ENCODE peak calls at places on chromosomes 2 and 18, in five cellular contexts. O is IMR-90, I is breast epithelium, Y is HCT116, H is GM12878. F is an unnamed sample.

GRCh38 chr2:24304098-24304497 is 56.2 kb downstream of the ITSN2 start:
- DNase-seq in O (peak; percentile 97), I (peak; percentile 60), Y (no peak), H (no peak), F (peak; percentile 88)

GRCh38 chr2:223601932-223602676 is at the start of gene SCG2:
- DNase-seq in O (peak; percentile 96), I (peak; percentile 61), Y (peak; percentile 59), H (no peak), F (peak; percentile 90)

GRCh38 chr2:109435866-109436634 is 177.7 kb downstream of the SEPTIN10 start:
- DNase-seq in O (peak; percentile 43), I (peak; percentile 40), Y (no peak), H (no peak), F (peak; percentile 40)

GRCh38 chr2:240519396-240520142 is 38.2 kb downstream of the ANKMY1 start:
- DNase-seq in O (peak; percentile 40), I (peak; percentile 20), Y (no peak), H (no peak), F (peak; percentile 77)

GRCh38 chr2:127081826-127082633 is 24.9 kb downstream of the BIN1 start:
- DNase-seq in O (peak; percentile 11), I (no peak), Y (no peak), H (no peak), F (no peak)

GRCh38 chr2:241815477-241816430 is 6.8 kb downstream of the NEU4 start:
- DNase-seq in O (no peak), I (peak; percentile 49), Y (no peak), H (no peak), F (no peak)

GRCh38 chr2:135960598-135961551 is 24.6 kb downstream of the DARS1 start:
- DNase-seq in O (peak; percentile 80), I (no peak), Y (no peak), H (no peak), F (no peak)

GRCh38 chr2:142907653-142908052 is 30.2 kb downstream of the KYNU start:
- DNase-seq in O (no peak), I (no peak), Y (no peak), H (no peak), F (no peak)

GRCh38 chr2:102708847-102709559 is 52.8 kb upstream of the TMEM182 start:
- DNase-seq in O (peak; percentile 65), I (no peak), Y (peak; percentile 67), H (no peak), F (no peak)

GRCh38 chr2:132953771-132954170 is 283.8 kb upstream of the LYPD1 start:
- DNase-seq in O (no peak), I (no peak), Y (no peak), H (peak; percentile 33), F (no peak)

GRCh38 chr2:133859578-133859977 is 291.3 kb upstream of the NCKAP5 start:
- DNase-seq in O (no peak), I (no peak), Y (no peak), H (no peak), F (no peak)

GRCh38 chr2:5683471-5683870 is 8.7 kb upstream of the SOX11 start:
- DNase-seq in O (no peak), I (no peak), Y (no peak), H (no peak), F (no peak)

GRCh38 chr2:98008415-98008814 is 12.7 kb upstream of the TMEM131 start:
- DNase-seq in O (no peak), I (no peak), Y (no peak), H (no peak), F (no peak)

GRCh38 chr18:22032392-22032961 is 136.9 kb upstream of the GATA6 start:
- DNase-seq in O (peak; percentile 92), I (no peak), Y (peak; percentile 88), H (peak; percentile 4), F (no peak)

GRCh38 chr2:106197878-106198277 is 3.8 kb upstream of the UXS1 start:
- DNase-seq in O (peak; percentile 92), I (no peak), Y (no peak), H (no peak), F (no peak)

GRCh38 chr2:127084611-127085031 is 22.3 kb downstream of the BIN1 start:
- DNase-seq in O (no peak), I (no peak), Y (no peak), H (no peak), F (no peak)

GRCh38 chr2:182252534-182252933 is 174.3 kb downstream of the PDE1A start:
- DNase-seq in O (no peak), I (no peak), Y (no peak), H (no peak), F (no peak)

GRCh38 chr18:24567199-24567598 is 106.8 kb downstream of the HRH4 start:
- DNase-seq in O (peak; percentile 59), I (no peak), Y (no peak), H (no peak), F (no peak)

GRCh38 chr2:100603945-100604633 is 41.3 kb downstream of the PDCL3 start:
- DNase-seq in O (no peak), I (no peak), Y (no peak), H (no peak), F (no peak)

GRCh38 chr2:105561401-105561800 is 162.6 kb upstream of the FHL2 start:
- DNase-seq in O (no peak), I (no peak), Y (no peak), H (no peak), F (peak; percentile 54)

DNA sequence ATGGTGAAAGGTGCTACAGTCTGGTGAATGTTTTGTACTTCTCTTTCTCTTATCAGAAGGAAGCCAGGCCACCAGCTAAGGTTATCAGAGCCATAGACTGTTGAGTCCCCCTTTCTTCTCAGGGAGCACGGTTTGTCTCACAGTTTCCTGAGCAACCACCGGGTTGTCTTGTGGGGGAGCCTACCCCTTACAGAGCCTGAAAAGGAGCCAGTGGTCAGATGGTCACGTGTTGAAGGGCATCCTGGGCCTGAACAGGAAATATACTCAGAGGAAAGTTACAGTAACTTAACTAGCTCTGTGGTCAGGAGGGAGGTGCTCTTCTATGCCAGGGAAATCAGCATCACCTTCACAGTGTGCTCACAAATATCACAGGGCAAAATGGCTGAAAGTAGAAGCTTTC is 11.6 kb downstream of the CD28 start:
- DNase-seq in O (peak; percentile 2), I (no peak), Y (no peak), H (peak; percentile 36), F (no peak)
- TF ChIP-seq POLR2A in O (no peak), I (no peak), Y (no peak), H (no peak), F (no peak)

GRCh38 chr2:190849774-190850173 is 30.8 kb upstream of the GLS start:
- DNase-seq in O (peak; percentile 88), I (no peak), Y (no peak), H (no peak), F (no peak)

GRCh38 chr2:190846746-190847145 is 33.9 kb upstream of the GLS start:
- DNase-seq in O (no peak), I (no peak), Y (no peak), H (no peak), F (no peak)

GRCh38 chr2:190843874-190844699 is 36.5 kb upstream of the GLS start:
- DNase-seq in O (peak; percentile 69), I (no peak), Y (peak; percentile 85), H (peak; percentile 16), F (no peak)

GRCh38 chr2:190844700-190845410 is 35.8 kb upstream of the GLS start:
- DNase-seq in O (no peak), I (no peak), Y (no peak), H (no peak), F (no peak)

GRCh38 chr2:190847504-190848201 is 33.0 kb upstream of the GLS start:
- DNase-seq in O (peak; percentile 85), I (no peak), Y (no peak), H (no peak), F (no peak)
- H3K4me3 ChIP-seq in O (no peak overlapping the region), I (no peak overlapping the region), Y (no peak overlapping the region), H (no peak overlapping the region), F (no peak overlapping the region)

GRCh38 chr2:15991231-15991630 is 50.9 kb downstream of the MYCN start:
- DNase-seq in O (no peak), I (no peak), Y (no peak), H (no peak), F (no peak)
- TF ChIP-seq CTCF in O (no peak), I (no peak), Y (no peak), H (no peak), F (no peak)

GRCh38 chr18:668263-668662 is 10.8 kb downstream of the TYMS start:
- DNase-seq in O (no peak), I (no peak), Y (no peak), H (no peak), F (no peak)

GRCh38 chr18:673317-673716 is 15.9 kb downstream of the TYMS start:
- DNase-seq in O (no peak), I (no peak), Y (no peak), H (no peak), F (no peak)

GRCh38 chr18:671405-671804 is 14.0 kb downstream of the TYMS start:
- DNase-seq in O (no peak), I (no peak), Y (no peak), H (no peak), F (no peak)

GRCh38 chr18:669077-669476 is 11.6 kb downstream of the TYMS start:
- DNase-seq in O (no peak), I (no peak), Y (no peak), H (no peak), F (peak; percentile 32)

GRCh38 chr18:670456-670996 is 13.1 kb downstream of the TYMS start:
- DNase-seq in O (no peak), I (no peak), Y (no peak), H (no peak), F (peak; percentile 76)
- TF ChIP-seq POLR2A in O (no peak), I (no peak), Y (no peak), H (peak; percentile 43), F (no peak)

DNA sequence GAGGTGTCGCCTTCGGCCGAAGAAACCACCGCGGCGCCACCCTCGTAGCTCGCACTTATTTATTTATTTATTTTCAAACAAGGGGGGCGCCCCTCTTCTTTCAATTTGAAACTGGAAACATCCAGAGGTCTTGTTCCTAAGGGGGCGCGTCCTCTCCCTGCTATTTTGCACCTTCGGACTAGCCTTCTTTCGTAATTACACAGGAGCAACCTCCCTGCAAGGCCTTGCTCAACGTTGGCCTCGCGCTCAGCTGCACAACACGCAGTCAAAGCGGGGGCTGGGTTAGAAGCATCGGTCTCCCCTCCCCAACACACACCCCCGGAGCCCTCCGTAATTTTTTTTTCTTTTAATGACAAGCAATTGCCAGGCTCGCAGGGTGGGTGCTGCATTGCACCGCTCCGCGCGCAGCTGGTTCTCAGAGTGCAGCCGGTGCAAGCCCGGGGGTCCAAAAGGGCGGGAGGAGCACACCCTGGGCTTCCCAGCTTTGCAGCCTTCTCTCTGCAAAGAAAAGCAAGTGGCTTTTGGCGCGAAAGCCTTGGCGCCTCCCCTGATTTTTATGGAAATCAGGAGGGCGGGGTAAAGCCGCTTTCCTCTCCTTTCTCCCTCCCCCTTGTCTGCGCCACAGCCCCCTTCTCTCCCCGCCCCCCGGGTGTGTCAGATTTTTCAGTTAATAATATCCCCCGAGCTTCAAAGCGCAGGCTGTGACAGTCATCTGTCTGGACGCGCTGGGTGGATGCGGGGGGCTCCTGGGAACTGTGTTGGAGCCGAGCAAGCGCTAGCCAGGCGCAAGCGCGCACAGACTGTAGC is at the start of gene MYCN:
- DNase-seq in O (no peak), I (peak; percentile 63), Y (no peak), H (no peak), F (peak; percentile 79)
- H3K4me3 ChIP-seq in O (no peak within 1 kb of the TSS), I (peak within 1 kb of the TSS; percentile 79), Y (peak within 1 kb of the TSS; percentile 21), H (no peak within 1 kb of the TSS), F (no peak within 1 kb of the TSS)